ENCODE peak calls at places on chromosomes 13 and 19, in seven cellular contexts. H is stimulated activated CD4-positive, alpha-beta T cell treated with anti-CD3 and anti-CD28 coated beads, Interleukin-12 subunit alpha, Interleukin-12 subunit beta, amount 100 ng/mL, for 4 hours; B is CD4-positive, alpha-beta T cell; O is lower leg skin; T is uterus; P is neural progenitor cell; V is adrenal gland. L is an unnamed sample.

GRCh38 chr13:103799028-103799427 is 732.8 kb upstream of the SLC10A2 start:
- DNase-seq in B (no peak), H (no peak), O (no peak), P (no peak), T (no peak), V (no peak), L (no peak)

GRCh38 chr13:91313103-91313502 is 34.4 kb upstream of the MIR17HG start:
- DNase-seq in V (no peak), B (no peak), P (peak), T (no peak), O (no peak), H (no peak), L (peak)

GRCh38 chr19:36687214-36688056 is at the start of gene ZNF567:
- DNase-seq in B (peak), T (peak), H (peak), V (peak), P (peak), O (peak), L (peak)

GRCh38 chr13:45933203-45934014 is 81.9 kb upstream of the SIAH3 start:
- DNase-seq in T (no peak), O (no peak), H (no peak), V (no peak), P (no peak), B (no peak), L (no peak)

GRCh38 chr13:21344662-21345176 is 114.4 kb downstream of the ZDHHC20 start:
- DNase-seq in O (no peak), B (peak), P (no peak), V (no peak), H (no peak), T (no peak), L (no peak)

GRCh38 chr13:39602277-39602613 is 748 bp downstream of the LHFPL6 start:
- DNase-seq in T (no peak), B (no peak), V (no peak), P (no peak), O (no peak), H (peak), L (no peak)

GRCh38 chr19:42601811-42602443 is 7.2 kb upstream of the CEACAM8 start:
- DNase-seq in P (peak), V (peak), B (no peak), H (no peak), T (no peak), O (no peak), L (no peak)

GRCh38 chr19:22332924-22333323 is 46.7 kb downstream of the ZNF729 start:
- DNase-seq in V (no peak), B (no peak), T (no peak), P (no peak), O (no peak), H (no peak), L (no peak)

GRCh38 chr13:42048625-42049453 is at the start of gene DGKH:
- DNase-seq in O (peak), B (peak), T (peak), V (peak), H (peak), P (peak), L (peak)

GRCh38 chr13:83216521-83217245 is 665.6 kb downstream of the SLITRK1 start:
- DNase-seq in B (no peak), V (no peak), O (no peak), T (no peak), P (no peak), H (no peak), L (no peak)

GRCh38 chr19:5108866-5109265 is 140.0 kb downstream of the KDM4B start:
- DNase-seq in P (no peak), H (no peak), V (no peak), B (no peak), T (no peak), O (no peak), L (no peak)

L was measured in T follicular helper cell.